ENCODE peak calls at places on chromosomes 4 and X, in five cellular contexts. U, E, T, W and K are unnamed samples.

GRCh38 chrX:70433848-70434351 is 10.7 kb upstream of the DLG3 start:
- DNase-seq in U (peak), E (peak), T (peak), W (peak), K (peak)

GRCh38 chr4:98691588-98691987 is 33.2 kb upstream of the TSPAN5 start:
- DNase-seq in U (no peak), E (no peak), T (no peak), W (no peak), K (no peak)

GRCh38 chrX:120109378-120109777 is 6.3 kb downstream of the RHOXF1 start:
- DNase-seq in U (no peak), E (no peak), T (no peak), W (no peak), K (no peak)

GRCh38 chr4:82491251-82491960 is 61.0 kb downstream of the ENOPH1 start:
- DNase-seq in U (no peak), E (no peak), T (peak), W (no peak), K (no peak)

GRCh38 chr4:18318682-18319410 is 297.3 kb upstream of the LCORL start:
- DNase-seq in U (peak), E (no peak), T (no peak), W (no peak), K (no peak)

GRCh38 chr4:96593422-96593821 is 753.5 kb downstream of the PDHA2 start:
- DNase-seq in U (peak), E (no peak), T (peak), W (no peak), K (peak)

GRCh38 chr4:2042207-2042946 is 16.8 kb upstream of the NAT8L start:
- DNase-seq in U (no peak), E (no peak), T (no peak), W (peak), K (no peak)

GRCh38 chr4:73922317-73922716 is 53.1 kb downstream of the CXCL1 start:
- DNase-seq in U (no peak), E (no peak), T (no peak), W (no peak), K (no peak)

GRCh38 chr4:147029296-147029695 is 83.6 kb upstream of the TTC29 start:
- DNase-seq in U (no peak), E (no peak), T (no peak), W (no peak), K (no peak)

GRCh38 chr4:109113511-109113910 is 188.9 kb downstream of the COL25A1 start:
- DNase-seq in U (no peak), E (peak), T (no peak), W (no peak), K (no peak)

GRCh38 chr4:120921456-120922389 is 803 bp downstream of the PRDM5 start:
- DNase-seq in U (peak), E (peak), T (peak), W (peak), K (peak)

GRCh38 chrX:1534321-1535168 is 2.4 kb downstream of the P2RY8 start:
- DNase-seq in U (no peak), E (no peak), T (no peak), W (no peak), K (no peak)

GRCh38 chr4:26839534-26839951 is 21.1 kb upstream of the STIM2 start:
- DNase-seq in U (peak), E (peak), T (peak), W (no peak), K (peak)

GRCh38 chrX:142982679-142983078 is 43.0 kb upstream of the SPANXN4 start:
- DNase-seq in U (no peak), E (no peak), T (no peak), W (no peak), K (no peak)
- TF ChIP-seq CTCF in U (no peak), E (no peak), T (no peak), W (no peak), K (no peak)

GRCh38 chr4:53580301-53580700 is 11.0 kb downstream of the LNX1 start:
- DNase-seq in U (no peak), E (no peak), T (no peak), W (no peak), K (no peak)
- TF ChIP-seq CTCF in U (no peak), E (no peak), T (no peak), W (no peak), K (no peak)

DNA sequence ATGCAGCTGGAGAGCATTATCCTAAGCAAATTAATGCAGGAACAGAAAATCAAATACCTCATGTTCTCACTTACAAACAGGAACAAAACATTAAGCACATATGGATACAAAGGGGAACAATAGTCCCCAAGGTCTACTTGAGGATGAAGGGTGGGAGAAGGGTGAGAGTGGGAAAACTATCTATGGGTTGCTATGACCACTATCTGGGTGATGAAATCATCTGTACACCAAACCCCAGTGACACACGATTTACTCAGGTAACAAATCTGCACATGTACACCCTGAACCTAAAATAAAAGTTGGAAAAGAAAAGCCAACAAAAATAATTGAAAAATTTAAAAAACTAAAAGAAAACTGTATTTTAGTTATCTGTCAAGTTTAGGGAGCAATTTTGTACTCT is 5.9 kb downstream of the HPGD start:
- DNase-seq in U (no peak), E (no peak), T (no peak), W (no peak), K (no peak)
- TF ChIP-seq CTCF in U (no peak), E (no peak), T (no peak), W (no peak), K (no peak)

GRCh38 chr4:59994118-59994517 is 1206.0 kb upstream of the ADGRL3 start:
- DNase-seq in U (no peak), E (no peak), T (no peak), W (no peak), K (no peak)
- TF ChIP-seq CTCF in U (no peak), E (no peak), T (peak), W (no peak), K (no peak)

GRCh38 chrX:16839852-16840460 is 30.2 kb downstream of the RBBP7 start:
- DNase-seq in U (peak), E (peak), T (peak), W (no peak), K (peak)

GRCh38 chrX:16839224-16839851 is 30.8 kb downstream of the RBBP7 start:
- DNase-seq in U (peak), E (no peak), T (no peak), W (no peak), K (no peak)

GRCh38 chrX:16834811-16835210 is 35.4 kb downstream of the RBBP7 start:
- DNase-seq in U (no peak), E (no peak), T (no peak), W (no peak), K (no peak)

GRCh38 chrX:16838202-16839066 is 31.7 kb downstream of the RBBP7 start:
- DNase-seq in U (peak), E (peak), T (no peak), W (no peak), K (peak)

GRCh38 chrX:16836371-16836770 is 33.8 kb downstream of the RBBP7 start:
- DNase-seq in U (peak), E (peak), T (peak), W (peak), K (no peak)
- TF ChIP-seq CTCF in U (peak), E (peak), T (peak), W (peak), K (peak)

GRCh38 chr4:16133406-16133805 is 49.6 kb upstream of the PROM1 start:
- DNase-seq in U (no peak), E (no peak), T (no peak), W (no peak), K (no peak)
- TF ChIP-seq CTCF in U (no peak), E (no peak), T (no peak), W (no peak), K (no peak)

GRCh38 chrX:111145878-111146277 is 49.9 kb downstream of the PAK3 start:
- DNase-seq in U (no peak), E (no peak), T (no peak), W (no peak), K (no peak)
- TF ChIP-seq CTCF in U (no peak), E (no peak), T (no peak), W (no peak), K (no peak)

GRCh38 chr4:1009647-1010521 is 1.5 kb upstream of the FGFRL1 start:
- DNase-seq in U (peak), E (peak), T (peak), W (peak), K (peak)
- TF ChIP-seq CTCF in U (no peak), E (peak), T (no peak), W (peak), K (peak)

DNA sequence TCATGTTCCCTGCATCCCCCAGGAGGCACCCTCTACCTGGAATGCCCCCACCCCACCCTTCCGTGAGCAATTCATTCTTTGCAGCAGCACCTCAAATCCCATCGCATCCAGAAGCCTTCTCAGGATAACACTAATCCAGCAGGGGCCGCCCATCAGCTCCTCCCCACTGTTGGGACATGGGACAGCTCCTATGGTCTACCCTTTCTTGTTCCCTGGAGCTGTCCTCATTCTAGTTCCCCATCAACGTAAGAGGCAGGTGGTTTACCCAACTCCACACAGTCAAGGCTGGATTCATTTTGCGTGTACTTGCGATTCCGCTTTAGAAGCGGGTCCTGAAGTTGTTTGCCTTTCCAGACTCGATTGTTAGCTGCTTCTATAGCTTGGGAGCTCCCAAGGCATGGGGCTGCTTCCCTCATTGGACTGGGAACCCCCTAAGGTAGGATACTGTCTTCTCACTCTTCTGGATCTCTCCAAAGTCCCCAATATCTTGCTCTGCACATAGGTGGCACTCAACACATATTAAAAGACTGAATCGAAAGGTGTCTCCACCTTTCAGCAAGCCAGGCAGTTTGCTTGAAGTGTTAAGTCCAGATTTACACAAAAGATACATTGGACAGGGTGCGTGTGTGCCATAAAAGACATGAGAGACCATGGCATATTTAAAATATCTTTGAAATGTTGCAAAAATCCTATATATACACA is 942 bp upstream of the APLN start:
- DNase-seq in U (no peak), E (no peak), T (peak), W (no peak), K (peak)
- TF ChIP-seq CTCF in U (no peak), E (no peak), T (peak), W (no peak), K (peak)

GRCh38 chr4:83993774-83994173 is 457.9 kb downstream of the GPAT3 start:
- DNase-seq in U (no peak), E (no peak), T (no peak), W (no peak), K (no peak)
- TF ChIP-seq CTCF in U (peak), E (peak), T (peak), W (no peak), K (no peak)